ENCODE peak calls at places on chromosomes 6 and 20, in eight cellular contexts. One of them, this sample, is unnamed.

GRCh38 chr6:84773431-84774173 is 9.2 kb upstream of the TBX18 start:
- DNase-seq in HCT116: no peak
- DNase-seq in endothelial cell of umbilical vein: peak
- DNase-seq in prostate gland: no peak
- DNase-seq in upper lobe of left lung: peak
- DNase-seq in GM23338: peak
- DNase-seq in stomach: no peak
- DNase-seq in GM12892: no peak
- DNase-seq in this sample: no peak

GRCh38 chr6:56965126-56965525 is 10.2 kb downstream of the BEND6 start:
- DNase-seq in stomach: no peak
- DNase-seq in HCT116: no peak
- DNase-seq in upper lobe of left lung: no peak
- DNase-seq in endothelial cell of umbilical vein: no peak
- DNase-seq in GM23338: no peak
- DNase-seq in prostate gland: no peak
- DNase-seq in GM12892: no peak
- DNase-seq in this sample: no peak

GRCh38 chr6:9173229-9173628 is 737.9 kb upstream of the SLC35B3 start:
- DNase-seq in endothelial cell of umbilical vein: no peak
- DNase-seq in prostate gland: no peak
- DNase-seq in HCT116: no peak
- DNase-seq in GM23338: no peak
- DNase-seq in upper lobe of left lung: no peak
- DNase-seq in stomach: no peak
- DNase-seq in GM12892: no peak
- DNase-seq in this sample: no peak

GRCh38 chr6:106886922-106887797 is 87.4 kb downstream of the CD24 start:
- DNase-seq in GM12892: no peak
- DNase-seq in prostate gland: no peak
- DNase-seq in HCT116: no peak
- DNase-seq in endothelial cell of umbilical vein: no peak
- DNase-seq in upper lobe of left lung: no peak
- DNase-seq in GM23338: peak
- DNase-seq in stomach: no peak
- DNase-seq in this sample: no peak

GRCh38 chr20:49916146-49917002 is 1.0 kb upstream of the SPATA2 start:
- DNase-seq in endothelial cell of umbilical vein: peak
- DNase-seq in HCT116: no peak
- DNase-seq in stomach: peak
- DNase-seq in prostate gland: peak
- DNase-seq in GM23338: no peak
- DNase-seq in upper lobe of left lung: no peak
- DNase-seq in GM12892: no peak
- DNase-seq in this sample: peak

GRCh38 chr6:146526192-146526591 is 17.4 kb upstream of the RAB32 start:
- DNase-seq in HCT116: no peak
- DNase-seq in upper lobe of left lung: no peak
- DNase-seq in GM12892: no peak
- DNase-seq in prostate gland: no peak
- DNase-seq in stomach: no peak
- DNase-seq in endothelial cell of umbilical vein: peak
- DNase-seq in GM23338: no peak
- DNase-seq in this sample: no peak

GRCh38 chr20:10671850-10672578 is 1.8 kb downstream of the JAG1 start:
- DNase-seq in upper lobe of left lung: peak
- DNase-seq in stomach: peak
- DNase-seq in prostate gland: peak
- DNase-seq in GM12892: peak
- DNase-seq in endothelial cell of umbilical vein: peak
- DNase-seq in GM23338: peak
- DNase-seq in HCT116: no peak
- DNase-seq in this sample: peak

GRCh38 chr6:128519931-128520435 is 416 bp downstream of the PTPRK start:
- DNase-seq in GM12892: peak
- DNase-seq in endothelial cell of umbilical vein: no peak
- DNase-seq in HCT116: no peak
- DNase-seq in upper lobe of left lung: peak
- DNase-seq in GM23338: peak
- DNase-seq in stomach: peak
- DNase-seq in prostate gland: peak
- DNase-seq in this sample: peak

GRCh38 chr6:52497652-52498408 is 77.7 kb downstream of the EFHC1 start:
- DNase-seq in upper lobe of left lung: no peak
- DNase-seq in GM23338: no peak
- DNase-seq in endothelial cell of umbilical vein: no peak
- DNase-seq in HCT116: no peak
- DNase-seq in stomach: no peak
- DNase-seq in GM12892: no peak
- DNase-seq in prostate gland: no peak
- DNase-seq in this sample: peak
- TF ChIP-seq POLR2AphosphoS5 in upper lobe of left lung: no peak
- TF ChIP-seq POLR2AphosphoS5 in GM23338: no peak
- TF ChIP-seq POLR2AphosphoS5 in endothelial cell of umbilical vein: no peak
- TF ChIP-seq POLR2AphosphoS5 in HCT116: no peak
- TF ChIP-seq POLR2AphosphoS5 in stomach: no peak
- TF ChIP-seq POLR2AphosphoS5 in GM12892: no peak
- TF ChIP-seq POLR2AphosphoS5 in prostate gland: no peak
- TF ChIP-seq POLR2AphosphoS5 in this sample: no peak

GRCh38 chr20:63706852-63707557 is 771 bp downstream of the ARFRP1 start:
- DNase-seq in GM12892: peak
- DNase-seq in upper lobe of left lung: peak
- DNase-seq in stomach: no peak
- DNase-seq in endothelial cell of umbilical vein: peak
- DNase-seq in prostate gland: peak
- DNase-seq in GM23338: peak
- DNase-seq in HCT116: no peak
- DNase-seq in this sample: peak

GRCh38 chr20:63709149-63709527 is 1.3 kb downstream of the ZGPAT start:
- DNase-seq in stomach: no peak
- DNase-seq in prostate gland: no peak
- DNase-seq in GM12892: no peak
- DNase-seq in endothelial cell of umbilical vein: no peak
- DNase-seq in GM23338: no peak
- DNase-seq in HCT116: no peak
- DNase-seq in upper lobe of left lung: no peak
- DNase-seq in this sample: no peak

GRCh38 chr20:63708301-63709148 is 686 bp downstream of the ZGPAT start:
- DNase-seq in HCT116: no peak
- DNase-seq in upper lobe of left lung: no peak
- DNase-seq in GM12892: peak
- DNase-seq in endothelial cell of umbilical vein: no peak
- DNase-seq in GM23338: peak
- DNase-seq in prostate gland: no peak
- DNase-seq in stomach: no peak
- DNase-seq in this sample: no peak

GRCh38 chr20:63706027-63706695 is 1.6 kb downstream of the ARFRP1 start:
- DNase-seq in upper lobe of left lung: no peak
- DNase-seq in stomach: no peak
- DNase-seq in endothelial cell of umbilical vein: no peak
- DNase-seq in GM12892: no peak
- DNase-seq in HCT116: no peak
- DNase-seq in prostate gland: no peak
- DNase-seq in GM23338: no peak
- DNase-seq in this sample: peak

DNA sequence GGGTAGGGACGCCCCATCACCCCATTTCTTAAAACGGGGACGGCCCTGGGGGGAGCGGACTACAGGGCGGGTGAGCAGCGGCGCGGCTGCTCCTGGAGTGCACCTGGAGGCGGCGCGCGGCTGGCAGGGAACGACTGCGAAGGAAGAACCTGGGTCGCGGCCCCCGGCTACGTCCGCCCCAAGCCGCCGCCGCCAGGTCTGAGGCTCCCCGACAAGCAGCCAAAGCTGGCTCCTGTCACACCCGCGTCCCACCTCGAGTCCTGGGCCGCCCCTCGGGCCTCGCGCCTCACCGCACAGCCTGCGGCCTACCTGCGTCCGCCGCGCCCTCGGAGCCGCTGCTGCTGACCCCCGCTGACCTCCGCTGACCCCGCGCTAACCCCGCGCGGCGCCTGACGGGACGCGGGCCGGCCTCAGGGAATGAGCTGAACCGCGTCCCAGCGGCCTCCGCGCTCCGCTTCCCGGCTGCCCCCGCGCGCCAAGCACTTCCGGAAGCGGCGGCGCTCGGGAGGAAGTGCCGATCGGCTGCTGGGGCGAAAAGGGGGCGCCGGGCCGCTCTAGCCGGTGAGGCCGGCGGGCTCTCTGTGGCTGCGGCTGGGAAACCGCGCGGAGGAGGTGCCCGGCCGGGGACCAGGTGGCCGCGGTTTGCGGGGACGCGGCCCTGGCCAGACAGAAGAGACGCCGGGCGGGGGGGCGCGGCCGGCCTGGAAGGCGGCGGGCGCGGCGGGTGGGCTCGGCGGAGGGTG is at the start of the genes ARFRP1 and ZGPAT:
- DNase-seq in GM23338: peak
- DNase-seq in GM12892: peak
- DNase-seq in HCT116: peak
- DNase-seq in prostate gland: peak
- DNase-seq in stomach: peak
- DNase-seq in upper lobe of left lung: peak
- DNase-seq in endothelial cell of umbilical vein: peak
- DNase-seq in this sample: peak
- TF ChIP-seq POLR2AphosphoS5 in GM23338: peak
- TF ChIP-seq POLR2AphosphoS5 in GM12892: no peak
- TF ChIP-seq POLR2AphosphoS5 in HCT116: peak
- TF ChIP-seq POLR2AphosphoS5 in prostate gland: peak
- TF ChIP-seq POLR2AphosphoS5 in stomach: peak
- TF ChIP-seq POLR2AphosphoS5 in upper lobe of left lung: peak
- TF ChIP-seq POLR2AphosphoS5 in endothelial cell of umbilical vein: peak
- TF ChIP-seq POLR2AphosphoS5 in this sample: peak

GRCh38 chr6:3233321-3233720 is 5.9 kb upstream of the TUBB2B start:
- DNase-seq in endothelial cell of umbilical vein: no peak
- DNase-seq in upper lobe of left lung: no peak
- DNase-seq in GM12892: no peak
- DNase-seq in GM23338: no peak
- DNase-seq in HCT116: no peak
- DNase-seq in stomach: no peak
- DNase-seq in prostate gland: no peak
- DNase-seq in this sample: no peak
- TF ChIP-seq POLR2AphosphoS5 in endothelial cell of umbilical vein: no peak
- TF ChIP-seq POLR2AphosphoS5 in upper lobe of left lung: no peak
- TF ChIP-seq POLR2AphosphoS5 in GM12892: no peak
- TF ChIP-seq POLR2AphosphoS5 in GM23338: no peak
- TF ChIP-seq POLR2AphosphoS5 in HCT116: no peak
- TF ChIP-seq POLR2AphosphoS5 in stomach: no peak
- TF ChIP-seq POLR2AphosphoS5 in prostate gland: no peak
- TF ChIP-seq POLR2AphosphoS5 in this sample: no peak

DNA sequence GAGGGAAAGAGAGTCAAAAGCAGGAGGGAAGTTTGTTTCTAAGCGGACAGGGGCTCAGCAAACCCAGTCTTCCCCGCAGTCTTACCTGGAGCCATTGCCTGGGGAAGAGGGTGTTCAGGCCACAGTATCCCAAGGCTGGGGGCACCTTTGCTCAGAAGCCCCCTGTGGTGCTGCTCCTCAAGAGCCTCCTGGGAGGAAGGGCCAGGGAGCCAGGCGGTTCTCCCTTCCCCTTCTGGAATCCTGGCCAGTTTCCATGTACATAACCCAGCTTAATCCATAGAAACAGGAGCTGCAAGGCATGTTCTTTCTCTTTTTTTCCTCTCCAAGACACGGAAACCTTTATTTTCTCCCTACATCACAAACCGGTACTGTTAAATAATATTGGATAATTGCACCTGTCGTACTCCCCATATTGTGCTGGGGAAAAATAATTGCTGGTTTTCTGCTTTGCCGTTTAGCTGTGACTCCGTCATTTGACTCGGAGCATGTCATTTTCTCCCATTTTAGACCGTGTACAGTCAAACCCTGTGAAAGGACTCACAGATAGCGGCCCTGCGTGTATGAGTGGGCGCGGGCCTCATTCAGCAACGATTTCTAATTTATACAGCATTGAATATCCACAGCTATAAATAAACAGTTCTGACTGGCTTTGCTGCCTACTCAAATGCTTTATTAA is 67.5 kb downstream of the ADTRP start:
- DNase-seq in GM23338: no peak
- DNase-seq in HCT116: no peak
- DNase-seq in stomach: no peak
- DNase-seq in endothelial cell of umbilical vein: no peak
- DNase-seq in upper lobe of left lung: no peak
- DNase-seq in GM12892: no peak
- DNase-seq in prostate gland: no peak
- DNase-seq in this sample: no peak
- TF ChIP-seq POLR2AphosphoS5 in GM23338: no peak
- TF ChIP-seq POLR2AphosphoS5 in HCT116: no peak
- TF ChIP-seq POLR2AphosphoS5 in stomach: no peak
- TF ChIP-seq POLR2AphosphoS5 in endothelial cell of umbilical vein: no peak
- TF ChIP-seq POLR2AphosphoS5 in upper lobe of left lung: no peak
- TF ChIP-seq POLR2AphosphoS5 in GM12892: no peak
- TF ChIP-seq POLR2AphosphoS5 in prostate gland: no peak
- TF ChIP-seq POLR2AphosphoS5 in this sample: no peak

GRCh38 chr6:26576407-26576843 is 20.3 kb upstream of the ABT1 start:
- DNase-seq in GM12892: no peak
- DNase-seq in upper lobe of left lung: no peak
- DNase-seq in prostate gland: no peak
- DNase-seq in stomach: no peak
- DNase-seq in GM23338: no peak
- DNase-seq in endothelial cell of umbilical vein: peak
- DNase-seq in HCT116: no peak
- DNase-seq in this sample: no peak
- TF ChIP-seq POLR2AphosphoS5 in GM12892: no peak
- TF ChIP-seq POLR2AphosphoS5 in upper lobe of left lung: no peak
- TF ChIP-seq POLR2AphosphoS5 in prostate gland: no peak
- TF ChIP-seq POLR2AphosphoS5 in stomach: no peak
- TF ChIP-seq POLR2AphosphoS5 in GM23338: no peak
- TF ChIP-seq POLR2AphosphoS5 in endothelial cell of umbilical vein: no peak
- TF ChIP-seq POLR2AphosphoS5 in HCT116: no peak
- TF ChIP-seq POLR2AphosphoS5 in this sample: no peak

DNA sequence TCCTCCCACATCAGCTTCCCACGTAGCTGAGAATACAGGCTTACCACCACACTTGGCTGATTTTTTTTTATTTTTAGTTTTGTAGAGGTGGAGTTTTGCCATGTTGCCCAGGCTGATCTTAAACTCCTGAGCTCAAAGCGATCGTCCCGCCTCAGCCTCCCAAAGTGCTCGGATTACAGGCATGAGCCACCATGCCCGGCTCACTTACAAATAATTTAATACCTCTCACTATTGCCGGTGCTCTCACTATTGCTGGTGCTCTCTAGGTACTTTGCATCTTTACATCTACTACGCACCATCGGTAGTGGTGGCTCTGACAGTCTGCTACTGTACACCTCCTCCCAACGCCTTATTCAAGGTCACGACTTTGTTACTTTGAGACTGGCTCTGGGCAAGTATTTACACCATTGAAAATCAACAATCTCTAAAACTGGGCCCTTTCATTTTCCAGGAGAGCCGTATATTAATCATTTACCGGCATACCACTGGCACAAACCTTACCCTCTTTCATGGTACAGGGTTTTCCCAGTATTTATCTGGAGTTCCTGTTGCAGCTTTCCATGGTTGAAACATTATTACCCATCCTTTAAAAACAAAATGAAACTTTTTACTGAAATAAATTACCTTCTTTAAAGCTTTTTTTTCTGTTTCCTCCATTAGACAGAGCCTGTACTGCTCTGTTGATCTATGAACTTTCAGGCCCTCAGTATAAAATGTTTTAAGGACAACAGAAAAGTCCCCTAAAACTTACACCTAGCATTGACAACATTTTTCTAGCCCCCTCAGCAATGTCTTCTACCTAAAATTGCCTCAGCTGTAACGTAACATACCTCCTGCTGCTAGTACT is 259.6 kb upstream of the PLCB4 start:
- DNase-seq in upper lobe of left lung: no peak
- DNase-seq in GM23338: peak
- DNase-seq in endothelial cell of umbilical vein: no peak
- DNase-seq in GM12892: no peak
- DNase-seq in stomach: no peak
- DNase-seq in HCT116: no peak
- DNase-seq in prostate gland: no peak
- DNase-seq in this sample: no peak
- TF ChIP-seq POLR2AphosphoS5 in upper lobe of left lung: no peak
- TF ChIP-seq POLR2AphosphoS5 in GM23338: no peak
- TF ChIP-seq POLR2AphosphoS5 in endothelial cell of umbilical vein: no peak
- TF ChIP-seq POLR2AphosphoS5 in GM12892: no peak
- TF ChIP-seq POLR2AphosphoS5 in stomach: no peak
- TF ChIP-seq POLR2AphosphoS5 in HCT116: no peak
- TF ChIP-seq POLR2AphosphoS5 in prostate gland: no peak
- TF ChIP-seq POLR2AphosphoS5 in this sample: no peak